ENCODE peak calls at places on chromosomes 12 and 14, in six cellular contexts. T is HepG2, W is HCT116, H is H1, J is K562, V is GM12878. E is an unnamed sample.

GRCh38 chr14:44846232-44846824 is 115.4 kb downstream of the KLHL28 start:
- DNase-seq in T (peak; percentile 27), W (peak; percentile 28), H (no peak), J (peak; percentile 40), V (peak; percentile 27), E (peak; percentile 38)

GRCh38 chr14:61380984-61381383 is 59.6 kb downstream of the PRKCH start:
- DNase-seq in T (peak; percentile 1), W (no peak), H (no peak), J (no peak), V (no peak), E (no peak)

GRCh38 chr14:106556665-106557289 is 1030.4 kb downstream of the TMEM121 start:
- DNase-seq in T (peak; percentile 27), W (no peak), H (no peak), J (peak; percentile 58), V (no peak), E (no peak)

GRCh38 chr12:460301-461230 is 827 bp downstream of the B4GALNT3 start:
- DNase-seq in T (no peak), W (no peak), H (no peak), J (no peak), V (no peak), E (no peak)

GRCh38 chr12:112686373-112686772 is 105.2 kb upstream of the RPH3A start:
- DNase-seq in T (no peak), W (no peak), H (no peak), J (no peak), V (no peak), E (peak; percentile 4)

GRCh38 chr12:116708826-116709756 is 28.8 kb downstream of the SPRING1 start:
- DNase-seq in T (peak; percentile 25), W (peak; percentile 38), H (no peak), J (no peak), V (no peak), E (peak; percentile 52)

GRCh38 chr12:116123511-116124258 is 153.8 kb downstream of the MED13L start:
- DNase-seq in T (no peak), W (no peak), H (no peak), J (peak; percentile 71), V (no peak), E (peak; percentile 84)

GRCh38 chr12:11621797-11622423 is 27.6 kb upstream of the ETV6 start:
- DNase-seq in T (peak; percentile 29), W (no peak), H (no peak), J (peak; percentile 21), V (no peak), E (peak; percentile 24)

DNA sequence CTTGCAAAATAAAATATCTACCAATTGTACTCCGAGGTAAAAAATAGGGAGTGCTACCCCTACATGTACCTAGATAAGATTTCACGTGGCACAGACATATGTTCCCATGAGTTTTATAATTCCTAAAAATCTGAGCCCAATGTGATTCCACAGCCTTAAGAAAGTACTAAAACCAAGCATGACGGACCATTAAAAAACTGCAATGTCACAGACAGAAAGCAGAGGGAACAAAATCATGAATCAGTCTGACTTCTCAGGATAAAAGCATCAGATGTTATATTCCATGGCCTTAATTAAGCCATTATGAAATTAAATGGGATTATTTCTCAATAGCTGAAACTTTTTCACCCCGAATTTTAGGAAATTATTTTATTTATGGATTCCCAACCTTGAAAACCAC is 4.7 kb downstream of the ITPR2 start:
- DNase-seq in T (no peak), W (no peak), H (no peak), J (no peak), V (no peak), E (no peak)
- H3K79me2 ChIP-seq in T (peaks cover 95% of the 10 kb centered on the region), W (peaks cover 5% of the 10 kb centered on the region), H (peaks cover 82% of the 10 kb centered on the region), J (no peaks in the 10 kb centered on the region), V (peaks cover 90% of the 10 kb centered on the region), E (peaks cover 74% of the 10 kb centered on the region)

GRCh38 chr12:122836027-122836921 is 1.0 kb downstream of the HIP1R start:
- DNase-seq in T (peak; percentile 66), W (no peak), H (no peak), J (peak; percentile 71), V (peak; percentile 38), E (peak; percentile 73)
- TF ChIP-seq POLR2A in T (no peak), W (no peak), H (no peak), J (no peak), V (no peak), E (no peak)

GRCh38 chr14:50795127-50795526 is 35.8 kb downstream of the NIN start:
- DNase-seq in T (no peak), W (no peak), H (no peak), J (no peak), V (no peak), E (no peak)

GRCh38 chr14:50798048-50798421 is 32.9 kb downstream of the NIN start:
- DNase-seq in T (no peak), W (no peak), H (no peak), J (no peak), V (peak; percentile 42), E (no peak)

GRCh38 chr14:50796391-50796790 is 34.6 kb downstream of the NIN start:
- DNase-seq in T (no peak), W (no peak), H (no peak), J (no peak), V (no peak), E (peak; percentile 43)

GRCh38 chr14:50795909-50796308 is 35.1 kb downstream of the NIN start:
- DNase-seq in T (no peak), W (no peak), H (no peak), J (no peak), V (no peak), E (peak; percentile 78)

DNA sequence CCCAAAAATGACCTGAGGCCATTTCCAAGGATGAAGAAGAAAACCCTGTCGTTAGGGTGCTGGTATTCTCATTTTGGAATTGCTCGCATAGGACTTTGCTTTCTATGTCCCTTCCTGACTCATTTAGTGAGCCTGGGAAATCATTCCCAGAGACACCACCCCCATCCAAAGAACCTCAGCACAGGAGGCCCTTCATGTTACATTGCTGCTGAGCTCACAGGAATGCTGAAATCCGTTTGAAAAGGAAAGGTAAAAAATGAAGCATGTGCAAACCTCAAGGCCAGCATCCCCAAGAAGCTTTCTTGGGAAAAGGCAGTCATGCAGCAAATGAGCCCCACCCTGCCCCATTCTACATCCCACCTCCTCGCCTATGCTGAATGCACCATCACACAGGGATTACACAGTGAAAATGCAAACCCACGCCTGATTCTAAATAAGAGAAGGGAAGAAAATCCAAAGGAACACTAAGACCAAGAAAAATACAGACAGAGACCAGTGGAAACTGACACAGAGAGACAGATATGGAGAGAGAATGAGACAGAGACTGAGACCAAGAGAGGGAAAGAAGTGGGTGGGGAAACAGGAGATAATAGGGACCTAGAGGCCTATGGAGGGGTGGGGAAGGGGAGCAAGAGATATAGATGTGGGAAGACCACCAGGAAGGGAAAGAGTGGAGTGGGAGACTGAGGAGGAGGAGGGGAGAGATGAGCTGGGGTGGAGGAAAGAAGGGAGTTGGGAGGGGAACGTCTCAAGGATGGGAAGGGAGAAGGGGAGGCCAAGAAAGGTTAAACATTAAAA is 33.5 kb downstream of the NIN start:
- DNase-seq in T (no peak), W (no peak), H (no peak), J (no peak), V (no peak), E (no peak)
- H3K79me2 ChIP-seq in T (no peaks in the 10 kb centered on the region), W (peaks cover 6% of the 10 kb centered on the region), H (no peaks in the 10 kb centered on the region), J (no peaks in the 10 kb centered on the region), V (peaks cover 60% of the 10 kb centered on the region), E (peaks cover 24% of the 10 kb centered on the region)

GRCh38 chr12:118017926-118018325 is 1.4 kb downstream of the RFC5 start:
- DNase-seq in T (no peak), W (no peak), H (no peak), J (no peak), V (no peak), E (no peak)

GRCh38 chr12:118015944-118016343 is 559 bp upstream of the RFC5 start:
- DNase-seq in T (peak; percentile 23), W (no peak), H (no peak), J (no peak), V (no peak), E (no peak)

GRCh38 chr12:118013283-118013682 is 3.2 kb upstream of the RFC5 start:
- DNase-seq in T (no peak), W (no peak), H (no peak), J (peak; percentile 36), V (no peak), E (no peak)

GRCh38 chr12:118015306-118015705 is 1.2 kb upstream of the RFC5 start:
- DNase-seq in T (no peak), W (no peak), H (no peak), J (no peak), V (no peak), E (no peak)

GRCh38 chr12:118016424-118017264 is at the start of gene RFC5:
- DNase-seq in T (peak; percentile 96), W (peak; percentile 92), H (peak; percentile 94), J (peak; percentile 99), V (peak; percentile 87), E (peak; percentile 98)
- TF ChIP-seq POLR2A in T (peak; percentile 88), W (no peak), H (peak; percentile 47), J (peak; percentile 95), V (peak; percentile 97), E (peak; percentile 36)

GRCh38 chr14:91374897-91375747 is 42.5 kb downstream of the CCDC88C start:
- DNase-seq in T (no peak), W (no peak), H (no peak), J (no peak), V (no peak), E (no peak)
- H3K79me2 ChIP-seq in T (no peaks in the 10 kb centered on the region), W (peaks cover 3% of the 10 kb centered on the region), H (peaks cover 92% of the 10 kb centered on the region), J (peaks cover 8% of the 10 kb centered on the region), V (peaks cover 96% of the 10 kb centered on the region), E (no peaks in the 10 kb centered on the region)

GRCh38 chr12:92408072-92408900 is 262.6 kb upstream of the BTG1 start:
- DNase-seq in T (peak; percentile 4), W (peak; percentile 40), H (peak; percentile 23), J (peak; percentile 70), V (no peak), E (peak; percentile 50)
- TF ChIP-seq POLR2A in T (no peak), W (no peak), H (no peak), J (no peak), V (no peak), E (no peak)

GRCh38 chr14:32102968-32103367 is 25.9 kb downstream of the ARHGAP5 start:
- DNase-seq in T (no peak), W (no peak), H (no peak), J (no peak), V (no peak), E (no peak)
- H3K79me2 ChIP-seq in T (peaks cover 75% of the 10 kb centered on the region), W (peaks cover 99% of the 10 kb centered on the region), H (peaks cover 93% of the 10 kb centered on the region), J (peaks cover 30% of the 10 kb centered on the region), V (no peaks in the 10 kb centered on the region), E (peaks cover 44% of the 10 kb centered on the region)

GRCh38 chr12:4269279-4269991 is 4.1 kb upstream of the CCND2 start:
- DNase-seq in T (no peak), W (no peak), H (no peak), J (peak; percentile 84), V (no peak), E (peak; percentile 65)
- TF ChIP-seq POLR2A in T (no peak), W (no peak), H (no peak), J (no peak), V (peak; percentile 22), E (peak; percentile 39)